ENCODE peak calls at places on chromosomes 12 and 14, in nine cellular contexts. D is effector memory CD8-positive, alpha-beta T cell; A is GM06990; V is midbrain; Z is amygdala; K is activated T-cell treated with anti-CD3 and anti-CD28 coated beads for 48 hours; G is RKO; M is cardiac fibroblast; X is neural crest cell. F is an unnamed sample.

GRCh38 chr12:75481774-75482173 is 1.2 kb downstream of the GLIPR1 start:
- DNase-seq in D (no peak), A (no peak), V (no peak), Z (no peak), K (no peak), G (peak), M (peak), X (no peak), F (no peak)

GRCh38 chr14:65069874-65070709 is 32.2 kb downstream of the MAX start:
- DNase-seq in D (no peak), A (no peak), V (no peak), Z (no peak), K (no peak), G (no peak), M (no peak), X (no peak), F (no peak)

GRCh38 chr14:79629372-79629771 is 581.9 kb downstream of the DIO2 start:
- DNase-seq in D (no peak), A (no peak), V (no peak), Z (no peak), K (no peak), G (no peak), M (no peak), X (no peak), F (no peak)

GRCh38 chr12:122830517-122831214 is 4.6 kb upstream of the HIP1R start:
- DNase-seq in D (no peak), A (no peak), V (no peak), Z (no peak), K (no peak), G (peak), M (peak), X (no peak), F (no peak)

GRCh38 chr14:51219473-51220448 is 20.3 kb upstream of the TMX1 start:
- DNase-seq in D (no peak), A (no peak), V (peak), Z (no peak), K (no peak), G (peak), M (peak), X (no peak), F (no peak)

GRCh38 chr12:94145231-94145979 is 3.0 kb upstream of the PLXNC1 start:
- DNase-seq in D (no peak), A (no peak), V (peak), Z (no peak), K (no peak), G (no peak), M (peak), X (no peak), F (no peak)

GRCh38 chr12:6790496-6791150 is 1.3 kb downstream of the CD4 start:
- DNase-seq in D (no peak), A (no peak), V (no peak), Z (no peak), K (no peak), G (no peak), M (no peak), X (no peak), F (no peak)

GRCh38 chr14:91164676-91165075 is 50.8 kb downstream of the DGLUCY start:
- DNase-seq in D (no peak), A (no peak), V (no peak), Z (no peak), K (no peak), G (no peak), M (no peak), X (no peak), F (peak)

GRCh38 chr12:107864235-107864634 is 89.7 kb downstream of the ASCL4 start:
- DNase-seq in D (no peak), A (no peak), V (no peak), Z (no peak), K (no peak), G (no peak), M (no peak), X (no peak), F (no peak)

GRCh38 chr12:97112161-97112560 is 205.1 kb downstream of the NEDD1 start:
- DNase-seq in D (no peak), A (no peak), V (no peak), Z (no peak), K (no peak), G (no peak), M (no peak), X (no peak), F (no peak)

GRCh38 chr12:65306603-65307501 is 28.4 kb downstream of the MSRB3 start:
- DNase-seq in D (no peak), A (peak), V (no peak), Z (no peak), K (no peak), G (peak), M (peak), X (peak), F (no peak)

GRCh38 chr12:90833228-90833627 is 121.7 kb downstream of the CCER1 start:
- DNase-seq in D (no peak), A (no peak), V (no peak), Z (no peak), K (no peak), G (no peak), M (no peak), X (no peak), F (no peak)

GRCh38 chr14:31933716-31934115 is 143.4 kb upstream of the ARHGAP5 start:
- DNase-seq in D (no peak), A (no peak), V (no peak), Z (no peak), K (no peak), G (peak), M (peak), X (no peak), F (no peak)

GRCh38 chr14:74587363-74587707 is 24.7 kb downstream of the LTBP2 start:
- DNase-seq in D (no peak), A (no peak), V (no peak), Z (no peak), K (no peak), G (no peak), M (no peak), X (no peak), F (no peak)

GRCh38 chr12:47837190-47838171 is 17.8 kb upstream of the HDAC7 start:
- DNase-seq in D (peak), A (no peak), V (peak), Z (peak), K (no peak), G (peak), M (peak), X (peak), F (peak)

GRCh38 chr14:21913759-21914158 is 240.1 kb upstream of the OR4E1 start:
- DNase-seq in D (peak), A (peak), V (peak), Z (no peak), K (peak), G (peak), M (peak), X (peak), F (no peak)

GRCh38 chr12:80763874-80764273 is 47.2 kb downstream of the MYF5 start:
- DNase-seq in D (no peak), A (no peak), V (peak), Z (no peak), K (no peak), G (peak), M (peak), X (peak), F (no peak)